ENCODE peak calls at places on chromosomes 1 and 21, in six cellular contexts. W, L, E, Z, N and K are unnamed samples.
A peak's percentile ranks its signal among the peaks of the same experiment; 100 is the strongest.

GRCh38 chr1:192224386-192224785 is 66.1 kb downstream of the RGS18 start:
- DNase-seq in Z (no peak), N (no peak), E (peak; percentile 84), W (no peak), L (no peak), K (no peak)

GRCh38 chr1:54273837-54274192 is 73.8 kb downstream of the MRPL37 start:
- DNase-seq in N (no peak), E (no peak), W (no peak), Z (peak; percentile 40), L (no peak), K (no peak)

GRCh38 chr1:80202118-80202517 is 1195.6 kb upstream of the ADGRL4 start:
- DNase-seq in E (no peak), W (no peak), N (no peak), Z (no peak), L (no peak), K (no peak)

GRCh38 chr1:238409191-238409846 is 518.6 kb upstream of the ZP4 start:
- DNase-seq in Z (peak; percentile 19), E (peak; percentile 99), N (no peak), W (no peak), L (no peak), K (peak; percentile 15)

GRCh38 chr1:171814692-171815091 is 26.6 kb upstream of the DNM3 start:
- DNase-seq in W (no peak), N (no peak), Z (no peak), E (peak; percentile 82), L (no peak), K (no peak)

GRCh38 chr1:3745590-3746381 is 6.5 kb upstream of the CCDC27 start:
- DNase-seq in L (no peak), E (no peak), W (no peak), N (no peak), Z (no peak), K (no peak)

GRCh38 chr1:28374297-28374696 is 4.8 kb downstream of the PHACTR4 start:
- DNase-seq in L (no peak), W (no peak), E (no peak), N (no peak), Z (no peak), K (peak; percentile 90)

GRCh38 chr21:46622226-46622625 is 13.2 kb upstream of the PRMT2 start:
- DNase-seq in E (peak; percentile 82), W (no peak), N (peak; percentile 50), Z (peak; percentile 42), L (no peak), K (no peak)

GRCh38 chr1:15975358-15975804 is 520 bp downstream of the ZBTB17 start:
- DNase-seq in E (no peak), W (no peak), N (peak; percentile 54), L (peak; percentile 62), Z (peak; percentile 69), K (peak; percentile 31)

GRCh38 chr1:13762642-13763041 is 62.7 kb downstream of the PRDM2 start:
- DNase-seq in E (no peak), Z (no peak), L (no peak), N (no peak), W (no peak), K (no peak)

GRCh38 chr1:223662943-223663342 is 2.6 kb downstream of the CAPN8 start:
- DNase-seq in Z (no peak), L (no peak), N (no peak), W (no peak), E (no peak), K (peak; percentile 33)

GRCh38 chr1:53851571-53852282 is 13.6 kb upstream of the NDC1 start:
- DNase-seq in L (no peak), Z (no peak), E (no peak), N (no peak), W (no peak), K (no peak)

GRCh38 chr1:9767964-9768668 is 55.6 kb downstream of the CLSTN1 start:
- DNase-seq in Z (no peak), E (no peak), W (no peak), N (no peak), L (no peak), K (no peak)

GRCh38 chr1:169877800-169878491 is 15.8 kb downstream of the SCYL3 start:
- DNase-seq in N (no peak), Z (no peak), E (peak; percentile 8), W (no peak), L (no peak), K (no peak)

GRCh38 chr1:147719711-147720225 is 40.6 kb downstream of the GJA5 start:
- DNase-seq in W (no peak), E (no peak), L (no peak), N (no peak), Z (no peak), K (no peak)

GRCh38 chr1:147723691-147724323 is 36.6 kb downstream of the GJA5 start:
- DNase-seq in E (no peak), Z (peak; percentile 34), N (peak; percentile 38), W (no peak), L (peak; percentile 36), K (peak; percentile 51)

GRCh38 chr1:147720557-147720956 is 39.8 kb downstream of the GJA5 start:
- DNase-seq in W (no peak), L (no peak), N (no peak), E (no peak), Z (no peak), K (no peak)

GRCh38 chr1:147721711-147722110 is 38.7 kb downstream of the GJA5 start:
- DNase-seq in W (no peak), N (no peak), Z (no peak), L (no peak), E (no peak), K (peak; percentile 92)

GRCh38 chr1:147722114-147722513 is 38.3 kb downstream of the GJA5 start:
- DNase-seq in Z (no peak), L (no peak), W (no peak), N (no peak), E (no peak), K (no peak)
- H3K4me3 ChIP-seq in Z (no peak overlapping the region), L (no peak overlapping the region), W (no peak overlapping the region), N (no peak overlapping the region), E (no peak overlapping the region), K (no peak overlapping the region)

GRCh38 chr1:205680073-205680851 is at the start of gene SLC45A3:
- DNase-seq in N (no peak), E (no peak), L (peak; percentile 43), Z (peak; percentile 28), W (no peak), K (no peak)

GRCh38 chr1:205676597-205676996 is 3.7 kb downstream of the SLC45A3 start:
- DNase-seq in N (no peak), Z (no peak), E (no peak), L (no peak), W (no peak), K (no peak)

GRCh38 chr1:205676002-205676401 is 4.3 kb downstream of the SLC45A3 start:
- DNase-seq in N (no peak), E (no peak), L (no peak), W (no peak), Z (no peak), K (no peak)

GRCh38 chr1:205677152-205677551 is 3.2 kb downstream of the SLC45A3 start:
- DNase-seq in L (no peak), Z (no peak), E (no peak), W (no peak), N (no peak), K (no peak)

DNA sequence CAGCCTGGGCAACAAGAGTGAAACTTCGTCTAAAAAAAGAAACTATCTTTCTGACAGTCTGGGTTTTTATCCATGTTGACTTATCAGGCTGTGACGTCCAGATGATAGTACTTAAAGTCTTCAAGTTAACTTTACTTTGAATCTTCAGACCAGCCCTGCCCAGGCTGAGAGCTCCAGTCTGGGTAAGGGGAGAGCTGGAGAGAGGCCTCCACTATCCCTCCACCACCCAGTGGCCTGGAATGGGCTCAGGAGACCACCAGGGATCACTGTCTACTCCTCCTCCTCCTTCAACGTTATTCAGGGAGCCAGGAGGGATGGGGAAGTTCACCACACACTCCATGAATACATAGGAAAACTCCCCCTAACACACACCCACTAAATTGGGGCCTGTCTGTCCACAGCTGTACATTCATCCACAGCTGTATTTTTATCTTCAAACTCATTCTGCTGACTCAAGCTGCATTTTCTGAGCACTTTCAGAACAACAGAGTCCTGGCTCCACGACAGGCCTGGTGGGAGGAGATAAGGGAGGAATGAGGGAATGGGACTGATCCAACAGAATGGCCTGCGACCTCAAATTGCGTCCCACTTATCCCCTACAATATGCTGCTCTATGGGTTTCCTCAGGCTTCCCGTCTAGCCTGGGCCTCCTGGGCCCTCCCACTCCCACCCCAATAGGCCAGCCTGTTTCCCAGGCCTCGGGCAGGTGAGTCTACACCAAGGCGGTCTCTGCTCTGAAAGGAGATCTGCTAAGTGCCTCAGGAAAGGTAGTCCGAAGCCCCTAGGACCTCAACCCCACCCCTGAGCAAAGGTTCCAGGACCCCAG is 1.8 kb downstream of the SLC45A3 start:
- DNase-seq in E (no peak), N (no peak), L (no peak), Z (peak; percentile 45), W (no peak), K (no peak)
- TF ChIP-seq CTCF in E (no peak), N (no peak), L (no peak), Z (no peak), W (no peak), K (no peak)

DNA sequence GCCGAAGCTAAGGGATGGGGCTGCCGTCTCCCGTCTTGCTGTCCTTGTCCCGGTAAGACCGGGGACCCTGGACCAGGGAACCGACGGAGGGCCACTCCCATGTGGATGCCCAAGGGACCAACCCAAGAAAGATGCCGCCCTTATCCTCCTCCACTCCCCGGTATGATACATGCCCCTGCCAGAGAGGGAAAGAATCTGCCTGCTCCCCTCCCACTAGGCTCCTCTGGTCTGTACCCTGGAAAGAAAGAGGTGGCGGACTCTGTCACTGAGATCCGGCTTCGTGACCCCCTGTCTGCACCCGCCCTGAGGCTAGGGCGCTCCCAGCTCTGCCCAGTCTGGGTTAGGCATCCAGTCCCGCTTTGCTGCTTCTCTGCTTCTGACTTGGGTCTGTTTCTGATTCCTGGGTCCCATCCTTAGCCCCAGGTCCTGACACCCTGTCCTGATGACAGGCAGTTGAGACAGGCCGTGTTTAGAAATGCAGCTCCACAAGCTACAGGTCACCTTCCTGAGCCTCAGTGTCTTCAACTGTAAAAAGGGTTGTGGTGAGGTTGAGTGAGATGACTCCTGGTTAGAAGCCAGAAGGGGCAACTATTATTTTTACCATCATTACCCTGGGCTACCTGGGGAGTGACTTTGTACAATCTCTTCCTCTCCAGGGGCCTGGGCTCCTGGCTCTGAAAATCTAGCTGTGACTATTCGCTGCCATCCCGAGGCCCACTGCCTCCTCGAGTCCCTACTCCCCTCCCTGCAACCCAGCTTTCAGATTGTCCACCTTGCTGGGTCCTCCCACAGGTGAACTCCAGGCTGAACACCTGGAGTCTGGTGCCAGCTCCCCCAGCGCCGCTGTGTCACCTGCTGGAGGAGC is 3.7 kb downstream of the MATN1 start:
- DNase-seq in E (no peak), Z (no peak), N (no peak), W (no peak), L (no peak), K (peak; percentile 35)
- H3K4me3 ChIP-seq in E (peak overlapping the region; percentile 45), Z (peak overlapping the region; percentile 78), N (no peak overlapping the region), W (peak overlapping the region; percentile 72), L (peak overlapping the region; percentile 79), K (peak overlapping the region; percentile 70)

GRCh38 chr1:158329300-158329699 is 2.0 kb downstream of the CD1B start:
- DNase-seq in W (no peak), L (no peak), N (no peak), E (no peak), Z (no peak), K (no peak)

GRCh38 chr1:158330390-158330789 is 941 bp downstream of the CD1B start:
- DNase-seq in N (no peak), Z (no peak), W (no peak), L (no peak), E (no peak), K (no peak)

GRCh38 chr1:158328424-158328823 is 2.9 kb downstream of the CD1B start:
- DNase-seq in W (no peak), N (no peak), L (no peak), E (no peak), Z (no peak), K (no peak)

GRCh38 chr1:158331431-158331830 is at the start of gene CD1B:
- DNase-seq in L (no peak), W (no peak), N (no peak), E (no peak), Z (no peak), K (no peak)

GRCh38 chr1:158329807-158330206 is 1.5 kb downstream of the CD1B start:
- DNase-seq in L (peak; percentile 38), E (no peak), W (no peak), N (no peak), Z (no peak), K (peak; percentile 17)
- TF ChIP-seq CTCF in L (peak; percentile 61), E (no peak), W (no peak), N (no peak), Z (no peak), K (peak; percentile 28)